ENCODE peak calls at places on chromosomes 7 and 10, in eight cellular contexts. E is CD14-positive monocyte; W is amniotic stem cell; M is NCI-H524; O is central memory CD8-positive, alpha-beta T cell; T is nucleus accumbens; A is stromal cell of bone marrow; V is AG08396. C is an unnamed sample.

GRCh38 chr10:22681783-22682183 is 32.6 kb downstream of the PIP4K2A start:
- DNase-seq in E (no peak), W (no peak), M (no peak), O (no peak), T (no peak), A (peak), V (peak), C (peak)

GRCh38 chr7:55021053-55021452 is 2.2 kb downstream of the EGFR start:
- DNase-seq in E (no peak), W (no peak), M (no peak), O (no peak), T (no peak), A (no peak), V (no peak), C (no peak)

GRCh38 chr7:33050425-33051318 is 11.9 kb downstream of the NT5C3A start:
- DNase-seq in E (no peak), W (no peak), M (peak), O (no peak), T (no peak), A (no peak), V (no peak), C (peak)

GRCh38 chr10:4532976-4533375 is 293.0 kb upstream of the AKR1E2 start:
- DNase-seq in E (no peak), W (no peak), M (no peak), O (no peak), T (no peak), A (no peak), V (no peak), C (no peak)

GRCh38 chr10:128572696-128573095 is 446.5 kb upstream of the MKI67 start:
- DNase-seq in E (no peak), W (no peak), M (peak), O (no peak), T (no peak), A (no peak), V (no peak), C (no peak)

GRCh38 chr7:68246189-68246633 is 1249.6 kb downstream of the TYW1 start:
- DNase-seq in E (no peak), W (no peak), M (no peak), O (no peak), T (peak), A (no peak), V (no peak), C (no peak)

GRCh38 chr7:30246392-30246791 is 38.0 kb upstream of the ZNRF2 start:
- DNase-seq in E (no peak), W (no peak), M (no peak), O (no peak), T (no peak), A (no peak), V (no peak), C (no peak)

GRCh38 chr7:128882134-128882533 is 19.5 kb downstream of the ATP6V1F start:
- DNase-seq in E (no peak), W (no peak), M (no peak), O (no peak), T (no peak), A (no peak), V (no peak), C (no peak)

GRCh38 chr10:85921789-85922188 is 444.8 kb downstream of the GRID1 start:
- DNase-seq in E (no peak), W (no peak), M (no peak), O (no peak), T (no peak), A (no peak), V (no peak), C (no peak)

GRCh38 chr7:42237162-42237821 is at the start of gene GLI3:
- DNase-seq in E (no peak), W (peak), M (peak), O (no peak), T (peak), A (peak), V (peak), C (no peak)

GRCh38 chr7:101942603-101943210 is 125.3 kb downstream of the CUX1 start:
- DNase-seq in E (no peak), W (no peak), M (no peak), O (no peak), T (no peak), A (no peak), V (no peak), C (no peak)

C was measured in T-helper 1 cell.